ENCODE peak calls at places on chromosomes 12 and 14, in four cellular contexts. One of them, this sample, is unnamed.

GRCh38 chr12:76670776-76671175 is 93.1 kb upstream of the ZDHHC17 start:
- DNase-seq in GM12865: no peak
- DNase-seq in foreskin fibroblast: peak
- DNase-seq in osteocyte: no peak
- DNase-seq in this sample: no peak

GRCh38 chr14:59277659-59278058 is 89.2 kb downstream of the DAAM1 start:
- DNase-seq in foreskin fibroblast: no peak
- DNase-seq in osteocyte: no peak
- DNase-seq in GM12865: peak
- DNase-seq in this sample: no peak

GRCh38 chr14:68510201-68510600 is 282.7 kb downstream of the ZFP36L1 start:
- DNase-seq in foreskin fibroblast: peak
- DNase-seq in GM12865: no peak
- DNase-seq in osteocyte: no peak
- DNase-seq in this sample: no peak

GRCh38 chr14:94638330-94638729 is 26.1 kb downstream of the SERPINA3 start:
- DNase-seq in GM12865: no peak
- DNase-seq in osteocyte: no peak
- DNase-seq in foreskin fibroblast: no peak
- DNase-seq in this sample: no peak

GRCh38 chr12:124812356-124812755 is 51.3 kb downstream of the SCARB1 start:
- DNase-seq in osteocyte: no peak
- DNase-seq in foreskin fibroblast: no peak
- DNase-seq in GM12865: no peak
- DNase-seq in this sample: no peak

GRCh38 chr14:92717571-92718042 is 30.8 kb downstream of the LGMN start:
- DNase-seq in osteocyte: no peak
- DNase-seq in GM12865: peak
- DNase-seq in foreskin fibroblast: no peak
- DNase-seq in this sample: no peak

GRCh38 chr14:63940387-63940786 is 87.6 kb downstream of the SYNE2 start:
- DNase-seq in osteocyte: no peak
- DNase-seq in GM12865: peak
- DNase-seq in foreskin fibroblast: no peak
- DNase-seq in this sample: no peak

GRCh38 chr12:180445-180844 is 33.5 kb downstream of the SLC6A12 start:
- DNase-seq in foreskin fibroblast: no peak
- DNase-seq in GM12865: peak
- DNase-seq in osteocyte: no peak
- DNase-seq in this sample: peak

GRCh38 chr14:87805315-87805723 is 187.7 kb downstream of the GALC start:
- DNase-seq in foreskin fibroblast: no peak
- DNase-seq in GM12865: peak
- DNase-seq in osteocyte: no peak
- DNase-seq in this sample: peak

GRCh38 chr12:14185441-14186192 is 179.9 kb upstream of the ATF7IP start:
- DNase-seq in foreskin fibroblast: peak
- DNase-seq in osteocyte: no peak
- DNase-seq in GM12865: peak
- DNase-seq in this sample: peak

GRCh38 chr14:93870377-93870776 is 56.8 kb upstream of the FAM181A start:
- DNase-seq in foreskin fibroblast: no peak
- DNase-seq in GM12865: no peak
- DNase-seq in osteocyte: no peak
- DNase-seq in this sample: no peak

GRCh38 chr12:103470664-103471063 is 25.1 kb downstream of the C12orf42 start:
- DNase-seq in osteocyte: no peak
- DNase-seq in GM12865: peak
- DNase-seq in foreskin fibroblast: no peak
- DNase-seq in this sample: no peak

GRCh38 chr12:122721057-122721545 is 4.5 kb upstream of the HCAR3 start:
- DNase-seq in GM12865: peak
- DNase-seq in foreskin fibroblast: no peak
- DNase-seq in osteocyte: no peak
- DNase-seq in this sample: peak

GRCh38 chr14:100819829-100820475 is 6.0 kb upstream of the MEG3 start:
- DNase-seq in osteocyte: no peak
- DNase-seq in GM12865: no peak
- DNase-seq in foreskin fibroblast: no peak
- DNase-seq in this sample: no peak

GRCh38 chr12:8648598-8649205 is 13.9 kb downstream of the MFAP5 start:
- DNase-seq in foreskin fibroblast: no peak
- DNase-seq in GM12865: peak
- DNase-seq in osteocyte: no peak
- DNase-seq in this sample: peak

GRCh38 chr14:105064721-105065143 is 498 bp downstream of the GPR132 start:
- DNase-seq in GM12865: peak
- DNase-seq in foreskin fibroblast: no peak
- DNase-seq in osteocyte: no peak
- DNase-seq in this sample: no peak

GRCh38 chr14:53331247-53331646 is 178.1 kb upstream of the DDHD1 start:
- DNase-seq in GM12865: no peak
- DNase-seq in osteocyte: no peak
- DNase-seq in foreskin fibroblast: peak
- DNase-seq in this sample: no peak

GRCh38 chr14:75982724-75983358 is 1.0 kb upstream of the TGFB3 start:
- DNase-seq in osteocyte: peak
- DNase-seq in foreskin fibroblast: no peak
- DNase-seq in GM12865: no peak
- DNase-seq in this sample: no peak

GRCh38 chr12:56996793-56997545 is 9.4 kb downstream of the ZBTB39 start:
- DNase-seq in osteocyte: no peak
- DNase-seq in foreskin fibroblast: no peak
- DNase-seq in GM12865: no peak
- DNase-seq in this sample: no peak

GRCh38 chr12:15774819-15775218 is 14.4 kb downstream of the EPS8 start:
- DNase-seq in GM12865: no peak
- DNase-seq in osteocyte: no peak
- DNase-seq in foreskin fibroblast: peak
- DNase-seq in this sample: no peak

GRCh38 chr14:102574840-102575478 is 17.5 kb upstream of the RCOR1 start:
- DNase-seq in osteocyte: no peak
- DNase-seq in foreskin fibroblast: no peak
- DNase-seq in GM12865: no peak
- DNase-seq in this sample: no peak

GRCh38 chr12:21828779-21829178 is 54.3 kb upstream of the KCNJ8 start:
- DNase-seq in GM12865: no peak
- DNase-seq in osteocyte: no peak
- DNase-seq in foreskin fibroblast: peak
- DNase-seq in this sample: no peak

GRCh38 chr14:79825046-79825521 is 386.2 kb downstream of the DIO2 start:
- DNase-seq in osteocyte: no peak
- DNase-seq in GM12865: no peak
- DNase-seq in foreskin fibroblast: peak
- DNase-seq in this sample: no peak

GRCh38 chr14:91722386-91722785 is 9.5 kb downstream of the CATSPERB start:
- DNase-seq in osteocyte: no peak
- DNase-seq in foreskin fibroblast: no peak
- DNase-seq in GM12865: no peak
- DNase-seq in this sample: no peak

GRCh38 chr14:102853703-102854396 is 68.6 kb upstream of the AMN start:
- DNase-seq in osteocyte: no peak
- DNase-seq in foreskin fibroblast: no peak
- DNase-seq in GM12865: no peak
- DNase-seq in this sample: no peak

GRCh38 chr12:63863658-63864455 is 19.4 kb downstream of the SRGAP1 start:
- DNase-seq in GM12865: no peak
- DNase-seq in foreskin fibroblast: no peak
- DNase-seq in osteocyte: no peak
- DNase-seq in this sample: no peak

GRCh38 chr14:65336191-65336591 is 76.3 kb upstream of the FUT8 start:
- DNase-seq in foreskin fibroblast: peak
- DNase-seq in GM12865: peak
- DNase-seq in osteocyte: no peak
- DNase-seq in this sample: peak

GRCh38 chr12:64825143-64826011 is 930 bp downstream of the TBC1D30 start:
- DNase-seq in osteocyte: no peak
- DNase-seq in foreskin fibroblast: no peak
- DNase-seq in GM12865: peak
- DNase-seq in this sample: peak

GRCh38 chr12:38886064-38886463 is 19.3 kb downstream of the CPNE8 start:
- DNase-seq in foreskin fibroblast: peak
- DNase-seq in GM12865: no peak
- DNase-seq in osteocyte: no peak
- DNase-seq in this sample: no peak

GRCh38 chr14:72513994-72514659 is 379.8 kb downstream of the DPF3 start:
- DNase-seq in GM12865: peak
- DNase-seq in osteocyte: peak
- DNase-seq in foreskin fibroblast: peak
- DNase-seq in this sample: no peak

GRCh38 chr14:72517736-72518135 is 376.2 kb downstream of the DPF3 start:
- DNase-seq in osteocyte: no peak
- DNase-seq in GM12865: no peak
- DNase-seq in foreskin fibroblast: no peak
- DNase-seq in this sample: no peak

GRCh38 chr14:72516936-72517408 is 376.9 kb downstream of the DPF3 start:
- DNase-seq in foreskin fibroblast: peak
- DNase-seq in osteocyte: peak
- DNase-seq in GM12865: peak
- DNase-seq in this sample: no peak

GRCh38 chr14:72514660-72515025 is 379.3 kb downstream of the DPF3 start:
- DNase-seq in osteocyte: no peak
- DNase-seq in foreskin fibroblast: no peak
- DNase-seq in GM12865: no peak
- DNase-seq in this sample: no peak

DNA sequence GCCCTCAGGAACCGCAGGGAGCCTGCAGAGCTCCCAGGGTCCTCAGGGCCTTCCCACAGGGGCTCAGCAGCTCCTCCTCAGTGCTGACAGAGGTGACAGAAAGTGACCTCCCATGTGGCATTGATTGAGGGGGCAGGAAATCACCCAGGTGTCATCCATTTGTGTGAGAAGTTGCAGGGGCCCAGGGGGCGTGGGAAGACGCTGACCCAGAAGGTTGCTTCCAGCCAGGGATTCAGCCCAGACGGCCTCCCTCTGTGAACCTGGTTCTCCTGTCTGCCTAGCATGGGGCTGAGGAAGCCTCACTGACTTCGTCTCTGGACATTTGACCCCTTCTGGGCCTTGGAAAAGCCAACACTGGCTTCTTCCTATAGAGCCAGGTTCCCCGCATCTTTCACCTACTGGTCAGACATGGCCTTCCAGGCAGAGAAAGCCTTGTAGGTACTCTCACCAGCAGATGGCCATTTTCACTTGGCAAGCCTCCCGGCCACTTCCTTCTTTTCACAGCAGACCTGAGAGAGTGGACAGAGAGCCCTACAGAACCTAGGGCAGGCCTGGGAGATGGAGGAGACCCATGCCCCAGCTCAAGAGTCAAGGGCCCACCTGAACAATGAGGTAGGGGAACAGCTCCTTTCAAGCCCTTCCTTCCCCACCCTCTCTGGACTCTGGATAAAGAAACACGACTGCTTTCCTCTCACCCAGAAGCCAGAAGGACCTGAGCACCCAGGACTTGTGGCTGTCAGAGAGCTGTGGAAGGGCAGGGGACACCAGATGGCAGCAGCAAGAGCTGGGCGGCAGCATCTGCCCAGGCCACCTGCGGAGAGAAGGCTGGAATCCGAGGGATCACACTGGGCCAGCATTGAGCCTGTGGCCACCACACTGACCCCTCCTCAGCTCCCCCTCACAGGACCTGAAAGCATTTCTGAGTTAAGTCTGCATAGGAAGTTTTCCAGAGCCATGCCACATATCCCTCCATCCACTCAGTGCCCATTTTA is 377.8 kb downstream of the DPF3 start:
- DNase-seq in foreskin fibroblast: no peak
- DNase-seq in osteocyte: peak
- DNase-seq in GM12865: peak
- DNase-seq in this sample: no peak
- TF ChIP-seq CTCF in foreskin fibroblast: peak
- TF ChIP-seq CTCF in osteocyte: no peak
- TF ChIP-seq CTCF in GM12865: no peak
- TF ChIP-seq CTCF in this sample: no peak

GRCh38 chr12:120775862-120776552 is 50.4 kb downstream of the ACADS start:
- DNase-seq in foreskin fibroblast: no peak
- DNase-seq in osteocyte: no peak
- DNase-seq in GM12865: no peak
- DNase-seq in this sample: no peak
- TF ChIP-seq CTCF in foreskin fibroblast: no peak
- TF ChIP-seq CTCF in osteocyte: peak
- TF ChIP-seq CTCF in GM12865: peak
- TF ChIP-seq CTCF in this sample: no peak

GRCh38 chr14:61753631-61754030 is 8.6 kb upstream of the SNAPC1 start:
- DNase-seq in foreskin fibroblast: no peak
- DNase-seq in GM12865: peak
- DNase-seq in osteocyte: no peak
- DNase-seq in this sample: no peak
- TF ChIP-seq CTCF in foreskin fibroblast: peak
- TF ChIP-seq CTCF in GM12865: peak
- TF ChIP-seq CTCF in osteocyte: no peak
- TF ChIP-seq CTCF in this sample: peak

DNA sequence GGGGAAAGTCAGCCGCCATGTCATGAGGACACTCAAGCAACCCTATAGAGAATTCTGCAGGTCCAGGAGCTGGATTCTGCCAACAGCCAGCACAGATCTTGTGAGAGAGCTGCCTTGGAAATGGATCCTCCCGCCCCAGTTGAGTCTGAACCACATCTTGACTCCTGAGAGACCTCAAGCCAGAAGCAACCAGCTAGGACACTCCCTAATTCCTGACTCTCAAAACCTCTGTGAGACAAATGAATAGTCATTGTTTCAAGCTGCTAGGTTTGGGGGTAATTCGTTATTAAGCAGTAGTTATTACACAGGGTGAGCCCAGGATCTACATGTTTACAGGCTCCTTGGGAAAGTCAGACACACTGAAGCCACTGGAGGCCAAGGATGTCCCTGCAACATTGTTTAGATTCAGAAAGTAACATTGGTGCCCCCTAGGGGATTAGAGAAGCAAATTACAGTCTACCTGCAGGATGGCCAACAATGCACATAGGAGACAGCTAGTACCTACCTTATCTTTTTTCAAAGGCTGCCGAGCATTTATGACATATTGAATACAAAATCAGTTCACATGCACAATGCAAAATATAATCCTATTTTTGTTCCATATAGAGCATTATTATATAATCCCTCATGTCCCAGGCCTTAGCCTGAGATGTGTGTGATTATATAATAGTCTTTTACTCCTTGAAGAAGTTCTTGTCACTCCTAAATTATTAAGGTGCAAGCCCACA is 57.9 kb upstream of the FICD start:
- DNase-seq in osteocyte: no peak
- DNase-seq in foreskin fibroblast: peak
- DNase-seq in GM12865: peak
- DNase-seq in this sample: peak
- TF ChIP-seq CTCF in osteocyte: peak
- TF ChIP-seq CTCF in foreskin fibroblast: peak
- TF ChIP-seq CTCF in GM12865: peak
- TF ChIP-seq CTCF in this sample: peak

GRCh38 chr12:118166946-118167345 is 31.0 kb downstream of the PEBP1 start:
- DNase-seq in foreskin fibroblast: no peak
- DNase-seq in osteocyte: no peak
- DNase-seq in GM12865: peak
- DNase-seq in this sample: peak

GRCh38 chr12:118160536-118160935 is 24.6 kb downstream of the PEBP1 start:
- DNase-seq in GM12865: no peak
- DNase-seq in foreskin fibroblast: no peak
- DNase-seq in osteocyte: no peak
- DNase-seq in this sample: no peak

GRCh38 chr12:118164798-118165486 is 29.0 kb downstream of the PEBP1 start:
- DNase-seq in GM12865: peak
- DNase-seq in osteocyte: no peak
- DNase-seq in foreskin fibroblast: peak
- DNase-seq in this sample: no peak
- TF ChIP-seq CTCF in GM12865: peak
- TF ChIP-seq CTCF in osteocyte: peak
- TF ChIP-seq CTCF in foreskin fibroblast: peak
- TF ChIP-seq CTCF in this sample: peak

GRCh38 chr14:99744199-99744872 is 48.9 kb upstream of the EML1 start:
- DNase-seq in osteocyte: no peak
- DNase-seq in GM12865: no peak
- DNase-seq in foreskin fibroblast: no peak
- DNase-seq in this sample: no peak
- TF ChIP-seq CTCF in osteocyte: peak
- TF ChIP-seq CTCF in GM12865: no peak
- TF ChIP-seq CTCF in foreskin fibroblast: no peak
- TF ChIP-seq CTCF in this sample: no peak